ENCODE peak calls at places on chromosomes 7 and 10, in four cellular contexts. R, L, Z and M are unnamed samples.

GRCh38 chr7:18457832-18458231 is 37.7 kb upstream of the HDAC9 start:
- DNase-seq in R (no peak), L (no peak), Z (no peak), M (no peak)

GRCh38 chr7:106735637-106736036 is 74.7 kb upstream of the CCDC71L start:
- DNase-seq in R (no peak), L (no peak), Z (no peak), M (no peak)

GRCh38 chr7:133114519-133114918 is 32.6 kb upstream of the CHCHD3 start:
- DNase-seq in R (no peak), L (no peak), Z (no peak), M (no peak)

GRCh38 chr10:86960003-86960862 is 1.8 kb downstream of the SNCG start:
- DNase-seq in R (peak), L (peak), Z (peak), M (peak)

GRCh38 chr10:69222157-69223027 is 2.3 kb downstream of the HKDC1 start:
- DNase-seq in R (peak), L (peak), Z (peak), M (peak)

GRCh38 chr7:151244156-151244870 is 4.2 kb downstream of the SMARCD3 start:
- DNase-seq in R (peak), L (peak), Z (peak), M (no peak)

GRCh38 chr7:128167791-128168666 is 73.0 kb upstream of the LEP start:
- DNase-seq in R (no peak), L (no peak), Z (peak), M (no peak)

GRCh38 chr7:124762611-124763143 is 2.9 kb downstream of the GPR37 start:
- DNase-seq in R (no peak), L (no peak), Z (no peak), M (peak)

GRCh38 chr7:142556745-142557144 is 192.5 kb upstream of the PRSS1 start:
- DNase-seq in R (peak), L (no peak), Z (peak), M (peak)

GRCh38 chr7:69436944-69437343 is 161.3 kb upstream of the AUTS2 start:
- DNase-seq in R (no peak), L (no peak), Z (no peak), M (no peak)

GRCh38 chr7:19009241-19009935 is 108.0 kb downstream of the TWIST1 start:
- DNase-seq in R (no peak), L (no peak), Z (no peak), M (no peak)

GRCh38 chr10:78286675-78287074 is 253.0 kb downstream of the RPS24 start:
- DNase-seq in R (no peak), L (no peak), Z (no peak), M (no peak)

GRCh38 chr10:112946649-112947048 is 3.4 kb upstream of the TCF7L2 start:
- DNase-seq in R (no peak), L (no peak), Z (no peak), M (no peak)
- TF ChIP-seq TCF7 in R (no peak), L (no peak), Z (no peak), M (no peak)

DNA sequence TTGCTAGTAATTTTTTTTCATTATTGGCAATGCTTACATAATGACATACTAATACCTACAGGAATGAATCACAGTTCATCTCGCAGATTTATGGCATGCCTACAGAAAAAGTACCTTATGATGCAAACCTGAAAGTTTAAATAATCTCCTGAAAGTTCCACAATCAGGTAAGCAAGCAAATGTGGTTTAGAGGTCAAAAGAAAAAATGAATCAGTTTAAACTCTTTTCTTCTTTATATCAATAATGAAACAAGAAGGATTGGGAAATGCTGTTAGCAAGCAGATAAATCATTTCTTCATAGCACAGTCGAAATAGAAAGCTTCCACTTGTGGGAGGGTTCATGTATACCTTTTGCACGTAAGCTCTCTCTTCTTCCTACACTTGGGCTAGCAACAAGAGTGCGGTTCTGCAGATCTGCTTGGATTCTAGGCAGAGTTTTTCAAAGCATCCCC is 53.7 kb upstream of the MTPN start:
- DNase-seq in R (no peak), L (peak), Z (no peak), M (no peak)
- TF ChIP-seq MAX in R (no peak), L (no peak), Z (no peak), M (no peak)

GRCh38 chr7:23347007-23347681 is 48.0 kb downstream of the MALSU1 start:
- DNase-seq in R (peak), L (no peak), Z (no peak), M (no peak)
- TF ChIP-seq TCF7 in R (no peak), L (no peak), Z (no peak), M (no peak)

GRCh38 chr10:32073676-32074075 is 17.5 kb upstream of the KIF5B start:
- DNase-seq in R (no peak), L (no peak), Z (no peak), M (no peak)

GRCh38 chr10:32072025-32072787 is 16.0 kb upstream of the KIF5B start:
- DNase-seq in R (no peak), L (no peak), Z (no peak), M (no peak)

GRCh38 chr10:32073128-32073527 is 16.9 kb upstream of the KIF5B start:
- DNase-seq in R (no peak), L (no peak), Z (no peak), M (no peak)

GRCh38 chr10:32068569-32068968 is 12.3 kb upstream of the KIF5B start:
- DNase-seq in R (no peak), L (no peak), Z (no peak), M (no peak)

GRCh38 chr10:32070645-32071044 is 14.4 kb upstream of the KIF5B start:
- DNase-seq in R (no peak), L (no peak), Z (no peak), M (no peak)
- TF ChIP-seq MAX in R (no peak), L (no peak), Z (no peak), M (no peak)

GRCh38 chr7:87599336-87599735 is 1.3 kb downstream of the ABCB1 start:
- DNase-seq in R (peak), L (peak), Z (no peak), M (peak)
- TF ChIP-seq TCF7 in R (no peak), L (peak), Z (no peak), M (peak)

GRCh38 chr7:129831424-129832058 is 121.2 kb downstream of the UBE2H start:
- DNase-seq in R (peak), L (no peak), Z (no peak), M (peak)
- TF ChIP-seq MAX in R (no peak), L (no peak), Z (no peak), M (no peak)

GRCh38 chr7:104548861-104549260 is 220.5 kb downstream of the LHFPL3 start:
- DNase-seq in R (peak), L (no peak), Z (no peak), M (no peak)
- TF ChIP-seq TCF7 in R (no peak), L (no peak), Z (no peak), M (no peak)